ENCODE peak calls at places on chromosomes 6 and 20, in six cellular contexts. N is neural crest cell; O is AG09309; R is CD4-positive, alpha-beta T cell; C is HFFc6; D is progenitor cell of endocrine pancreas. L is an unnamed sample.

GRCh38 chr6:108873251-108873650 is 25.0 kb downstream of the ARMC2 start:
- DNase-seq in D (no peak), O (no peak), C (no peak), N (no peak), R (no peak), L (no peak)

GRCh38 chr6:163741743-163742363 is 327.3 kb downstream of the QKI start:
- DNase-seq in C (no peak), O (no peak), R (no peak), N (no peak), D (no peak), L (no peak)

GRCh38 chr20:63858393-63859165 is 2.7 kb upstream of the ABHD16B start:
- DNase-seq in N (no peak), C (peak), O (no peak), D (no peak), R (no peak), L (no peak)

GRCh38 chr6:56683882-56684281 is 41.2 kb upstream of the DST start:
- DNase-seq in C (peak), D (no peak), R (no peak), N (no peak), O (peak), L (peak)

GRCh38 chr20:50267041-50267865 is 76.6 kb downstream of the CEBPB start:
- DNase-seq in N (no peak), R (no peak), O (no peak), C (no peak), D (no peak), L (peak)

GRCh38 chr20:37243937-37244571 is 17.6 kb downstream of the GHRH start:
- DNase-seq in C (no peak), N (no peak), D (no peak), O (no peak), R (no peak), L (peak)

GRCh38 chr6:98041921-98042320 is 758.9 kb upstream of the MMS22L start:
- DNase-seq in R (no peak), D (no peak), O (no peak), C (no peak), N (no peak), L (no peak)

GRCh38 chr20:39252035-39252434 is 289.9 kb downstream of the DHX35 start:
- DNase-seq in O (no peak), N (no peak), D (no peak), R (no peak), C (no peak), L (no peak)

GRCh38 chr6:7035837-7036249 is 71.9 kb upstream of the RREB1 start:
- DNase-seq in C (no peak), O (no peak), R (no peak), D (no peak), N (no peak), L (no peak)

GRCh38 chr6:42729731-42730130 is 7.3 kb upstream of the PRPH2 start:
- DNase-seq in C (peak), N (no peak), R (no peak), D (no peak), O (no peak), L (peak)

GRCh38 chr20:35315199-35316020 is 23.2 kb upstream of the FAM83C start:
- DNase-seq in O (no peak), D (no peak), N (no peak), R (no peak), C (peak), L (peak)

GRCh38 chr6:111605100-111605748 is 454 bp downstream of the TRAF3IP2 start:
- DNase-seq in O (peak), R (no peak), D (no peak), N (peak), C (peak), L (peak)

GRCh38 chr6:17728551-17729222 is 22.0 kb upstream of the NUP153 start:
- DNase-seq in C (no peak), D (no peak), R (no peak), O (no peak), N (no peak), L (no peak)

GRCh38 chr6:152167639-152168603 is 360.4 kb downstream of the ESR1 start:
- DNase-seq in N (no peak), C (no peak), D (no peak), R (no peak), O (no peak), L (no peak)

GRCh38 chr6:168666751-168667427 is 225.9 kb downstream of the SMOC2 start:
- DNase-seq in D (no peak), C (no peak), R (no peak), N (no peak), O (no peak), L (no peak)

GRCh38 chr6:36116480-36116879 is 13.8 kb upstream of the MAPK13 start:
- DNase-seq in N (no peak), C (no peak), O (no peak), D (no peak), R (no peak), L (no peak)

GRCh38 chr20:17427646-17428045 is 103.5 kb downstream of the BFSP1 start:
- DNase-seq in O (no peak), N (no peak), D (no peak), R (no peak), C (no peak), L (no peak)

GRCh38 chr6:136111831-136112230 is 138.3 kb downstream of the MTFR2 start:
- DNase-seq in N (no peak), R (no peak), C (no peak), D (no peak), O (no peak), L (no peak)

GRCh38 chr6:43923376-43924221 is 153.6 kb downstream of the VEGFA start:
- DNase-seq in N (no peak), R (no peak), D (no peak), C (peak), O (no peak), L (peak)

GRCh38 chr6:15443119-15443518 is 197.2 kb downstream of the JARID2 start:
- DNase-seq in R (no peak), D (no peak), O (peak), N (no peak), C (peak), L (peak)

GRCh38 chr6:170208651-170209353 is 82.1 kb downstream of the DLL1 start:
- DNase-seq in C (no peak), N (no peak), O (no peak), R (no peak), D (no peak), L (no peak)

GRCh38 chr6:136609878-136610706 is 59.9 kb upstream of the MAP7 start:
- DNase-seq in D (no peak), C (peak), O (peak), R (no peak), N (no peak), L (peak)

GRCh38 chr6:8548979-8549378 is 113.6 kb upstream of the SLC35B3 start:
- DNase-seq in R (no peak), O (no peak), C (no peak), D (no peak), N (no peak), L (no peak)

GRCh38 chr6:33740204-33740608 is 6.5 kb downstream of the IP6K3 start:
- DNase-seq in D (no peak), R (no peak), O (no peak), N (no peak), C (no peak), L (no peak)

GRCh38 chr6:100880901-100881706 is at the start of gene ASCC3:
- DNase-seq in R (peak), O (peak), N (peak), D (peak), C (peak), L (peak)

GRCh38 chr6:69668916-69669315 is 127.9 kb downstream of the LMBRD1 start:
- DNase-seq in D (no peak), R (no peak), C (no peak), N (no peak), O (no peak), L (no peak)

GRCh38 chr6:164753517-164753916 is 555.9 kb downstream of the C6orf118 start:
- DNase-seq in D (no peak), R (no peak), C (no peak), O (no peak), N (no peak), L (peak)

GRCh38 chr6:21634582-21634981 is 41.0 kb downstream of the SOX4 start:
- DNase-seq in C (peak), R (no peak), N (no peak), O (peak), D (no peak), L (peak)

DNA sequence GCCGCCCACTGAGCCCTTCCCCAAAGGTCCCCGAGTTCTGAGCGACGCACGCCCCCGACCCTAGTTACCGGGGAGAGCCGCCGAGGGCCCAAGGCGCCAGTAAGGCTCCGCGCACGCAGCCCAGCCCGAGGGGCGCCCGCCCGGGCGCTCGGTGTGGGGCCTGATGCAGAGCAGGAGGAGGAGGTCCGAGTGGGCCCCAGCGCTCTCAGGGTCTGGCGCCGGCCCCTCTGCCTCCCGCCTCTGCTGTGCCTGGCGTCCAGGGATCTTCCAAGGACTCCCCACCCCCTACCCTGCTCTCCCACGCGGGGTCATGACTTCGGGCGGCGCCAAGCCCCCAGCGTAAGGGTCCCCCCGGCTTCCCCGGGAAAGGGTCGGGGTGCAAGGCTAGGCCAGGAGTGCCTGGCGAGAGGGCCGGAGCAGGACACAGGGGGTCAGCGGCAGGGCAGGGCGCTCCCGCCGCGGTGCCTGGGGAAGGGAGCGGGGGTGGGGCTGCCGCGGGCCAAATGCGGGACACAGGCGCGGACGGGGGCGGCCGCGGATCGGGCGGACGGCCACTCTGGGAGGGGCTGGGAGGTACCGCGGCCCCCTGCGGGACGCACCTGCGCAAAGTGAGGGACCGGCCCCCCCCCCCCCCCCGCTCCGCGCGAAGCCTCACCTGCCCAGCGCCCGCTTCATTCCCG is 637 bp downstream of the ABHD12 start:
- DNase-seq in D (peak), N (peak), C (no peak), R (no peak), O (no peak), L (no peak)
- TF ChIP-seq CTCF in D (no peak), N (no peak), C (no peak), R (no peak), O (no peak), L (no peak)

GRCh38 chr6:4844108-4844507 is 67.9 kb downstream of the CDYL start:
- DNase-seq in D (no peak), C (no peak), R (no peak), O (no peak), N (no peak), L (no peak)
- TF ChIP-seq CTCF in D (no peak), C (peak), R (peak), O (peak), N (peak), L (no peak)

GRCh38 chr6:1263039-1263849 is 48.7 kb upstream of the FOXQ1 start:
- DNase-seq in D (no peak), O (peak), N (no peak), C (peak), R (no peak), L (peak)
- TF ChIP-seq CTCF in D (no peak), O (no peak), N (no peak), C (peak), R (no peak), L (peak)

GRCh38 chr20:57896017-57896416 is 186.2 kb upstream of the PMEPA1 start:
- DNase-seq in C (no peak), R (no peak), O (no peak), N (no peak), D (no peak), L (no peak)
- TF ChIP-seq CTCF in C (no peak), R (no peak), O (no peak), N (no peak), D (no peak), L (no peak)

GRCh38 chr20:46151936-46152335 is 33.8 kb downstream of the CD40 start:
- DNase-seq in O (no peak), R (no peak), D (no peak), C (no peak), N (no peak), L (no peak)
- TF ChIP-seq CTCF in O (peak), R (peak), D (peak), C (peak), N (peak), L (peak)

L was measured in fibroblast of the aortic adventitia.